ENCODE peak calls at places on chromosomes 11 and 22, in seven cellular contexts. V, O, G, Q, B, N and W are unnamed samples.

GRCh38 chr22:26589845-26590524 is at the start of gene TPST2:
- DNase-seq in V (peak; percentile 68), O (no peak), Q (peak; percentile 48), N (peak; percentile 67), G (peak; percentile 83), B (peak; percentile 72), W (peak; percentile 25)

GRCh38 chr11:118152552-118153471 is at the start of gene SCN4B:
- DNase-seq in G (peak; percentile 47), Q (peak; percentile 17), O (peak; percentile 46), V (peak; percentile 80), N (no peak), B (peak; percentile 62), W (peak; percentile 14)

GRCh38 chr11:64341851-64342791 is 2.1 kb downstream of the CCDC88B start:
- DNase-seq in N (peak; percentile 88), O (peak; percentile 95), V (peak; percentile 81), Q (peak; percentile 73), B (peak; percentile 68), G (peak; percentile 89), W (peak; percentile 67)

GRCh38 chr11:61596990-61597389 is 16.1 kb upstream of the SYT7 start:
- DNase-seq in O (no peak), Q (no peak), N (no peak), V (no peak), G (no peak), B (no peak), W (no peak)

GRCh38 chr11:124768914-124769313 is 6.8 kb upstream of the ESAM start:
- DNase-seq in Q (no peak), O (no peak), N (no peak), B (no peak), G (no peak), V (no peak), W (no peak)

GRCh38 chr11:129814244-129814992 is 1.2 kb upstream of the TMEM45B start:
- DNase-seq in N (peak; percentile 73), O (no peak), B (no peak), G (no peak), V (no peak), Q (no peak), W (no peak)

GRCh38 chr11:21410513-21410912 is 741.1 kb downstream of the NELL1 start:
- DNase-seq in V (no peak), G (no peak), Q (no peak), O (no peak), B (no peak), N (no peak), W (no peak)

GRCh38 chr22:46861468-46861867 is 99.0 kb downstream of the TBC1D22A start:
- DNase-seq in N (no peak), V (no peak), O (no peak), G (no peak), Q (no peak), B (no peak), W (no peak)

GRCh38 chr11:34349882-34350281 is 7.9 kb downstream of the ABTB2 start:
- DNase-seq in B (no peak), Q (no peak), G (peak; percentile 33), O (no peak), V (no peak), N (no peak), W (no peak)

GRCh38 chr22:19772673-19773469 is 12.3 kb downstream of the TBX1 start:
- DNase-seq in B (no peak), V (peak; percentile 39), N (no peak), Q (peak; percentile 70), G (no peak), O (no peak), W (no peak)

GRCh38 chr11:62546244-62546936 is at the start of gene AHNAK:
- DNase-seq in V (peak; percentile 61), Q (no peak), N (no peak), G (peak; percentile 76), O (peak; percentile 71), B (no peak), W (no peak)

GRCh38 chr22:41619979-41620645 is 731 bp downstream of the DESI1 start:
- DNase-seq in N (peak; percentile 47), B (peak; percentile 6), G (peak; percentile 57), Q (no peak), V (no peak), O (no peak), W (no peak)

GRCh38 chr11:100756556-100756955 is 69.5 kb downstream of the ARHGAP42 start:
- DNase-seq in N (no peak), V (no peak), B (no peak), O (no peak), Q (no peak), G (no peak), W (no peak)

GRCh38 chr11:46701078-46701654 is 335 bp downstream of the ZNF408 start:
- DNase-seq in N (no peak), O (no peak), G (peak; percentile 23), B (no peak), V (no peak), Q (no peak), W (no peak)

GRCh38 chr11:107590460-107591097 is 368 bp upstream of the ELMOD1 start:
- DNase-seq in V (no peak), G (no peak), B (peak; percentile 8), N (peak; percentile 17), Q (no peak), O (no peak), W (no peak)

GRCh38 chr11:19994712-19995111 is 165.6 kb downstream of the DBX1 start:
- DNase-seq in B (no peak), N (no peak), O (no peak), Q (no peak), G (peak; percentile 9), V (no peak), W (no peak)

GRCh38 chr11:18064035-18064434 is 18.0 kb upstream of the TPH1 start:
- DNase-seq in G (no peak), B (no peak), O (no peak), V (no peak), N (no peak), Q (peak; percentile 93), W (no peak)

GRCh38 chr11:1752907-1753425 is 2.6 kb upstream of the IFITM10 start:
- DNase-seq in G (no peak), N (no peak), V (no peak), Q (no peak), B (no peak), O (no peak), W (no peak)

GRCh38 chr11:2531277-2531986 is 86.6 kb downstream of the KCNQ1 start:
- DNase-seq in B (peak; percentile 84), V (peak; percentile 92), G (peak; percentile 63), N (peak; percentile 52), O (peak; percentile 53), Q (no peak), W (no peak)

GRCh38 chr11:2387266-2387982 is 10.3 kb downstream of the CD81 start:
- DNase-seq in B (no peak), Q (no peak), V (peak; percentile 56), N (no peak), O (no peak), G (peak; percentile 20), W (no peak)

GRCh38 chr11:132114185-132114584 is 743.8 kb downstream of the NTM start:
- DNase-seq in N (no peak), V (peak; percentile 65), O (no peak), B (peak; percentile 44), Q (peak; percentile 67), G (peak; percentile 28), W (no peak)

GRCh38 chr11:46890665-46891064 is 27.7 kb downstream of the LRP4 start:
- DNase-seq in O (no peak), Q (no peak), N (no peak), B (no peak), G (peak; percentile 16), V (no peak), W (no peak)

GRCh38 chr11:28521075-28521474 is 412.9 kb downstream of the METTL15 start:
- DNase-seq in V (no peak), G (no peak), O (no peak), Q (no peak), N (no peak), B (no peak), W (no peak)

GRCh38 chr11:9092085-9092484 is 686 bp upstream of the SCUBE2 start:
- DNase-seq in O (no peak), G (no peak), N (no peak), Q (no peak), B (no peak), V (no peak), W (no peak)

GRCh38 chr22:39449708-39450107 is 7.1 kb upstream of the MGAT3 start:
- DNase-seq in Q (no peak), O (no peak), G (no peak), B (no peak), N (no peak), V (no peak), W (no peak)

GRCh38 chr11:72583616-72584292 is 90.5 kb downstream of the PDE2A start:
- DNase-seq in Q (no peak), V (no peak), N (no peak), O (no peak), B (no peak), G (no peak), W (no peak)

GRCh38 chr22:22944268-22944985 is 56.8 kb downstream of the IGLL5 start:
- DNase-seq in Q (no peak), O (no peak), V (no peak), N (no peak), B (no peak), G (no peak), W (no peak)

GRCh38 chr22:46366801-46367706 is 31.5 kb downstream of the TRMU start:
- DNase-seq in V (no peak), O (no peak), B (no peak), G (no peak), N (no peak), Q (no peak), W (no peak)

GRCh38 chr11:69654660-69655478 is 13.9 kb downstream of the CCND1 start:
- DNase-seq in B (no peak), O (no peak), V (no peak), G (peak; percentile 64), Q (peak; percentile 54), N (no peak), W (no peak)

GRCh38 chr11:102438311-102439062 is 14.1 kb downstream of the TMEM123 start:
- DNase-seq in Q (no peak), O (no peak), G (peak; percentile 34), V (no peak), N (no peak), B (no peak), W (no peak)

GRCh38 chr11:110896358-110896757 is 184.1 kb upstream of the ARHGAP20 start:
- DNase-seq in B (no peak), G (peak; percentile 13), V (no peak), O (no peak), Q (no peak), N (no peak), W (peak; percentile 23)

GRCh38 chr11:18700872-18701271 is 2.3 kb downstream of the TMEM86A start:
- DNase-seq in N (no peak), G (no peak), B (no peak), V (no peak), Q (no peak), O (no peak), W (no peak)

GRCh38 chr11:31995525-31996123 is 95.2 kb upstream of the RCN1 start:
- DNase-seq in N (no peak), O (no peak), G (peak; percentile 50), B (no peak), V (peak; percentile 52), Q (no peak), W (no peak)

GRCh38 chr11:8650401-8650990 is 32.0 kb downstream of the TRIM66 start:
- DNase-seq in B (no peak), N (no peak), O (no peak), V (no peak), G (peak; percentile 11), Q (no peak), W (no peak)

GRCh38 chr11:121391914-121392313 is 60.2 kb upstream of the SORL1 start:
- DNase-seq in B (no peak), G (no peak), O (no peak), N (no peak), V (no peak), Q (no peak), W (peak; percentile 70)

GRCh38 chr11:93857413-93858185 is 7.2 kb upstream of the VSTM5 start:
- DNase-seq in B (no peak), Q (peak; percentile 17), G (no peak), N (no peak), V (no peak), O (no peak), W (no peak)

GRCh38 chr11:13008625-13009475 is at the start of gene RASSF10:
- DNase-seq in O (no peak), N (no peak), B (peak; percentile 15), V (no peak), G (peak; percentile 54), Q (peak; percentile 76), W (no peak)